ENCODE peak calls at places on chromosome 5, in nine cellular contexts. F, E, C, P, M, Y, R, X and A are unnamed samples.

GRCh38 chr5:74555991-74556390 is 84.5 kb downstream of the ENC1 start:
- DNase-seq in F (no peak), E (no peak), C (no peak), P (no peak), M (no peak), Y (no peak), R (no peak), X (no peak), A (no peak)

GRCh38 chr5:176768174-176768970 is 42.0 kb upstream of the UNC5A start:
- DNase-seq in F (no peak), E (no peak), C (no peak), P (no peak), M (no peak), Y (no peak), R (no peak), X (no peak), A (no peak)

GRCh38 chr5:177307544-177308363 is 3.9 kb downstream of the MXD3 start:
- DNase-seq in F (no peak), E (no peak), C (peak; percentile 80), P (no peak), M (no peak), Y (no peak), R (no peak), X (peak; percentile 29), A (no peak)

GRCh38 chr5:94908889-94909480 is 290.5 kb downstream of the SLF1 start:
- DNase-seq in F (no peak), E (no peak), C (no peak), P (no peak), M (peak; percentile 8), Y (peak; percentile 63), R (peak; percentile 55), X (no peak), A (peak; percentile 57)

GRCh38 chr5:1278656-1279442 is 16.0 kb downstream of the TERT start:
- DNase-seq in F (no peak), E (no peak), C (peak; percentile 81), P (no peak), M (no peak), Y (no peak), R (no peak), X (no peak), A (peak; percentile 38)

GRCh38 chr5:127934791-127935256 is 148.7 kb upstream of the SLC12A2 start:
- DNase-seq in F (no peak), E (no peak), C (no peak), P (no peak), M (peak; percentile 77), Y (peak; percentile 88), R (peak; percentile 75), X (no peak), A (peak; percentile 78)

GRCh38 chr5:40464461-40464860 is 215.3 kb upstream of the PTGER4 start:
- DNase-seq in F (no peak), E (no peak), C (no peak), P (no peak), M (no peak), Y (no peak), R (peak; percentile 36), X (no peak), A (peak; percentile 51)

GRCh38 chr5:77993799-77994318 is 217.7 kb upstream of the TBCA start:
- DNase-seq in F (no peak), E (no peak), C (no peak), P (no peak), M (no peak), Y (no peak), R (no peak), X (no peak), A (no peak)

GRCh38 chr5:120954255-120954654 is 490.2 kb downstream of the PRR16 start:
- DNase-seq in F (no peak), E (no peak), C (no peak), P (no peak), M (no peak), Y (no peak), R (no peak), X (no peak), A (no peak)

GRCh38 chr5:96381526-96381925 is 51.5 kb downstream of the PCSK1 start:
- DNase-seq in F (no peak), E (peak; percentile 3), C (peak; percentile 29), P (no peak), M (no peak), Y (peak; percentile 7), R (no peak), X (no peak), A (no peak)

GRCh38 chr5:170181902-170182301 is 50.9 kb upstream of the C5orf58 start:
- DNase-seq in F (no peak), E (no peak), C (no peak), P (no peak), M (peak; percentile 3), Y (no peak), R (no peak), X (no peak), A (no peak)

GRCh38 chr5:78601622-78602314 is 46.8 kb downstream of the LHFPL2 start:
- DNase-seq in F (no peak), E (no peak), C (no peak), P (no peak), M (peak; percentile 72), Y (no peak), R (peak; percentile 78), X (no peak), A (peak; percentile 75)

GRCh38 chr5:40781843-40782409 is 16.2 kb downstream of the PRKAA1 start:
- DNase-seq in F (no peak), E (no peak), C (no peak), P (no peak), M (peak; percentile 44), Y (peak; percentile 44), R (peak; percentile 43), X (peak; percentile 42), A (peak; percentile 88)

GRCh38 chr5:68730220-68731010 is 363.4 kb upstream of the SLC30A5 start:
- DNase-seq in F (no peak), E (peak; percentile 61), C (no peak), P (no peak), M (peak; percentile 84), Y (peak; percentile 92), R (peak; percentile 90), X (peak; percentile 54), A (peak; percentile 68)

GRCh38 chr5:55817030-55817429 is 34.1 kb upstream of the IL31RA start:
- DNase-seq in F (no peak), E (no peak), C (no peak), P (no peak), M (no peak), Y (no peak), R (no peak), X (no peak), A (no peak)

GRCh38 chr5:172508471-172509404 is 54.4 kb upstream of the SH3PXD2B start:
- DNase-seq in F (no peak), E (no peak), C (peak; percentile 16), P (peak; percentile 9), M (no peak), Y (no peak), R (no peak), X (no peak), A (no peak)

GRCh38 chr5:173297813-173298212 is 30.4 kb downstream of the STC2 start:
- DNase-seq in F (no peak), E (no peak), C (no peak), P (no peak), M (no peak), Y (no peak), R (no peak), X (no peak), A (no peak)

GRCh38 chr5:1107167-1108007 is 4.5 kb downstream of the SLC12A7 start:
- DNase-seq in F (no peak), E (no peak), C (no peak), P (no peak), M (no peak), Y (no peak), R (no peak), X (peak; percentile 39), A (no peak)

GRCh38 chr5:1380011-1380817 is 35.3 kb upstream of the CLPTM1L start:
- DNase-seq in F (peak; percentile 76), E (no peak), C (no peak), P (peak; percentile 51), M (no peak), Y (peak; percentile 47), R (no peak), X (no peak), A (no peak)

GRCh38 chr5:107204413-107204812 is 466.3 kb downstream of the EFNA5 start:
- DNase-seq in F (no peak), E (no peak), C (no peak), P (no peak), M (no peak), Y (no peak), R (no peak), X (no peak), A (no peak)

GRCh38 chr5:16994576-16994975 is 58.5 kb upstream of the MYO10 start:
- DNase-seq in F (no peak), E (no peak), C (no peak), P (no peak), M (no peak), Y (peak; percentile 19), R (no peak), X (no peak), A (no peak)